ENCODE peak calls at places on chromosomes 6 and 20, in seven cellular contexts. J, I, O, V, R, T and B are unnamed samples.

GRCh38 chr6:7157752-7158616 is 50.2 kb downstream of the RREB1 start:
- DNase-seq in O (no peak), T (no peak), I (no peak), R (no peak), V (no peak), J (no peak), B (no peak)

GRCh38 chr6:26360451-26361416 is 4.3 kb upstream of the BTN3A2 start:
- DNase-seq in I (no peak), O (no peak), R (no peak), T (no peak), J (no peak), V (no peak), B (no peak)

GRCh38 chr20:64149141-64149540 is 15.1 kb upstream of the MYT1 start:
- DNase-seq in O (no peak), V (no peak), R (no peak), I (no peak), T (no peak), J (no peak), B (no peak)

GRCh38 chr6:107531868-107532267 is 42.0 kb downstream of the SOBP start:
- DNase-seq in I (no peak), T (no peak), J (no peak), O (no peak), V (no peak), R (no peak), B (no peak)

GRCh38 chr6:116376149-116376548 is 5.4 kb downstream of the DSE start:
- DNase-seq in R (no peak), T (no peak), I (no peak), J (no peak), V (no peak), O (no peak), B (no peak)

GRCh38 chr20:23452776-23453175 is at the start of gene CST11:
- DNase-seq in R (no peak), O (no peak), T (no peak), J (no peak), V (no peak), I (no peak), B (no peak)

GRCh38 chr6:168387911-168388310 is 53.1 kb upstream of the SMOC2 start:
- DNase-seq in V (no peak), T (no peak), R (no peak), I (no peak), J (no peak), O (no peak), B (no peak)

GRCh38 chr6:155056756-155057155 is 61.6 kb downstream of the TIAM2 start:
- DNase-seq in O (no peak), J (no peak), R (no peak), I (no peak), V (no peak), T (no peak), B (no peak)

GRCh38 chr6:170206317-170206621 is 84.6 kb downstream of the DLL1 start:
- DNase-seq in I (no peak), O (no peak), J (no peak), V (no peak), R (no peak), T (no peak), B (no peak)

GRCh38 chr6:157514659-157515496 is 133.9 kb downstream of the ZDHHC14 start:
- DNase-seq in J (no peak), V (no peak), I (no peak), O (no peak), T (no peak), R (no peak), B (no peak)

GRCh38 chr6:36113049-36113448 is 17.3 kb upstream of the MAPK13 start:
- DNase-seq in O (no peak), R (no peak), V (no peak), J (no peak), I (no peak), T (no peak), B (no peak)

GRCh38 chr6:35892482-35892881 is 28.4 kb downstream of the SRPK1 start:
- DNase-seq in O (no peak), I (no peak), R (no peak), V (no peak), J (no peak), T (no peak), B (no peak)

GRCh38 chr6:53119772-53120409 is 28.8 kb downstream of the GCM1 start:
- DNase-seq in I (no peak), O (no peak), V (no peak), T (no peak), J (peak; percentile 78), R (peak; percentile 29), B (peak; percentile 22)

GRCh38 chr20:48186447-48186846 is 401.2 kb upstream of the SULF2 start:
- DNase-seq in O (no peak), V (no peak), R (no peak), I (no peak), J (no peak), T (no peak), B (no peak)

GRCh38 chr6:6781172-6781876 is 192.8 kb downstream of the LY86 start:
- DNase-seq in T (no peak), I (no peak), J (peak; percentile 74), R (peak; percentile 48), O (no peak), V (peak; percentile 61), B (no peak)

GRCh38 chr20:59785118-59785959 is 148.1 kb downstream of the SYCP2 start:
- DNase-seq in R (no peak), O (no peak), T (no peak), I (no peak), J (peak; percentile 27), V (no peak), B (no peak)

GRCh38 chr20:5642155-5642981 is 107.8 kb upstream of the SHLD1 start:
- DNase-seq in T (no peak), J (no peak), O (no peak), R (no peak), I (no peak), V (peak; percentile 31), B (peak; percentile 51)

GRCh38 chr20:56566621-56567020 is 33.6 kb downstream of the FAM209B start:
- DNase-seq in O (no peak), V (no peak), J (no peak), R (no peak), T (no peak), I (no peak), B (peak; percentile 70)